ENCODE peak calls at places on chromosomes 13 and 19, in seven cellular contexts. D is brain microvascular endothelial cell, A is left ventricle myocardium inferior, H is AG09319, S is heart right ventricle, I is MCF 10A, Q is endothelial cell. C is an unnamed sample.
A peak's percentile ranks its signal among the peaks of the same experiment; 100 is the strongest.

GRCh38 chr13:100443278-100443997 is 145.2 kb downstream of the GGACT start:
- DNase-seq in D (no peak), A (no peak), H (no peak), S (no peak), I (no peak), Q (no peak), C (no peak)

GRCh38 chr19:20313894-20314293 is 146.9 kb downstream of the ZNF486 start:
- DNase-seq in D (no peak), A (no peak), H (no peak), S (no peak), I (no peak), Q (no peak), C (no peak)

GRCh38 chr13:78593652-78594494 is 9.5 kb downstream of the POU4F1 start:
- DNase-seq in D (no peak), A (no peak), H (no peak), S (no peak), I (no peak), Q (no peak), C (no peak)

GRCh38 chr19:39307822-39308530 is 11.8 kb downstream of the IFNL1 start:
- DNase-seq in D (no peak), A (no peak), H (no peak), S (no peak), I (no peak), Q (peak; percentile 33), C (no peak)

GRCh38 chr13:93502071-93502470 is 275.5 kb downstream of the GPC6 start:
- DNase-seq in D (no peak), A (no peak), H (no peak), S (no peak), I (no peak), Q (no peak), C (no peak)

GRCh38 chr19:46764817-46765291 is 18.6 kb upstream of the STRN4 start:
- DNase-seq in D (no peak), A (no peak), H (no peak), S (no peak), I (no peak), Q (no peak), C (no peak)

GRCh38 chr19:2550431-2551171 is 74.7 kb downstream of the GADD45B start:
- DNase-seq in D (no peak), A (peak; percentile 62), H (no peak), S (peak; percentile 40), I (no peak), Q (no peak), C (no peak)

GRCh38 chr13:20360041-20360491 is 127.9 kb upstream of the GJB6 start:
- DNase-seq in D (peak; percentile 23), A (no peak), H (no peak), S (no peak), I (peak; percentile 63), Q (no peak), C (peak; percentile 76)

GRCh38 chr19:29666634-29667389 is 1.6 kb downstream of the PLEKHF1 start:
- DNase-seq in D (peak; percentile 54), A (peak; percentile 79), H (no peak), S (peak; percentile 83), I (no peak), Q (peak; percentile 56), C (peak; percentile 76)

GRCh38 chr19:47707135-47707925 is 5.9 kb upstream of the EHD2 start:
- DNase-seq in D (peak; percentile 66), A (peak; percentile 66), H (no peak), S (peak; percentile 58), I (peak; percentile 88), Q (peak; percentile 81), C (peak; percentile 82)

GRCh38 chr19:57302020-57302465 is 18.2 kb upstream of the ZNF543 start:
- DNase-seq in D (peak; percentile 93), A (no peak), H (peak; percentile 86), S (no peak), I (peak; percentile 98), Q (no peak), C (peak; percentile 97)

GRCh38 chr13:113562866-113563265 is 21.7 kb upstream of the TFDP1 start:
- DNase-seq in D (no peak), A (no peak), H (no peak), S (no peak), I (no peak), Q (no peak), C (no peak)

GRCh38 chr19:19651076-19651475 is 7.6 kb upstream of the GMIP start:
- DNase-seq in D (no peak), A (peak; percentile 59), H (no peak), S (peak; percentile 64), I (no peak), Q (no peak), C (no peak)

GRCh38 chr13:109271991-109272454 is 514.4 kb downstream of the IRS2 start:
- DNase-seq in D (peak; percentile 30), A (no peak), H (no peak), S (no peak), I (peak; percentile 89), Q (no peak), C (peak; percentile 70)

DNA sequence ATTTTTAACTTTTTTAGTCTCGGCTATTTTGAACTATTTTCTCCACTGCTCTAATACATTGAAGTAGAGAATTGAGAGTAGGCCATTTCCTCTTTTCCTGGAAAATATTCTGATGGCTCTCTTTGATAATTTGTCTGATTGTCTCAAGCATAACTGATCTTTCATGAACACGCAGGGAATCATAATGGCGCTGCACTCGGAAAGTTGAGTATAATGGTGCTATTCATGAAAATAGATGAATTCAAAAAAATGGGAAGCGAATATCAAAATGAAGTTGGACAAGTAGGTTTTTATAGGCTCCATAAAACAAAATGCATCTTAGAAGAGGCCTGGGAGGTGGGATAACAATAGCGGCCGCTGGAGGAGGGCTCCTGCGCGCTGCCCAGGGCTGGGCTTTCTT is 29.0 kb downstream of the COL4A2 start:
- DNase-seq in D (no peak), A (no peak), H (no peak), S (no peak), I (no peak), Q (no peak), C (no peak)
- TF ChIP-seq CTCF in D (no peak), A (no peak), H (no peak), S (no peak), I (no peak), Q (no peak), C (no peak)

GRCh38 chr19:16001481-16002312 is 52.9 kb downstream of the OR10H4 start:
- DNase-seq in D (peak; percentile 54), A (no peak), H (peak; percentile 35), S (no peak), I (peak; percentile 55), Q (no peak), C (peak; percentile 72)

GRCh38 chr19:16005925-16006324 is 57.1 kb downstream of the OR10H4 start:
- DNase-seq in D (no peak), A (no peak), H (no peak), S (no peak), I (no peak), Q (no peak), C (no peak)

GRCh38 chr19:16002380-16002779 is 53.6 kb downstream of the OR10H4 start:
- DNase-seq in D (no peak), A (no peak), H (no peak), S (no peak), I (no peak), Q (no peak), C (peak; percentile 8)

GRCh38 chr19:16000024-16000687 is 51.3 kb downstream of the OR10H4 start:
- DNase-seq in D (no peak), A (no peak), H (no peak), S (no peak), I (no peak), Q (no peak), C (no peak)

GRCh38 chr19:16002985-16003384 is 54.2 kb downstream of the OR10H4 start:
- DNase-seq in D (no peak), A (no peak), H (no peak), S (no peak), I (no peak), Q (no peak), C (no peak)
- TF ChIP-seq CTCF in D (no peak), A (no peak), H (no peak), S (no peak), I (no peak), Q (no peak), C (no peak)

DNA sequence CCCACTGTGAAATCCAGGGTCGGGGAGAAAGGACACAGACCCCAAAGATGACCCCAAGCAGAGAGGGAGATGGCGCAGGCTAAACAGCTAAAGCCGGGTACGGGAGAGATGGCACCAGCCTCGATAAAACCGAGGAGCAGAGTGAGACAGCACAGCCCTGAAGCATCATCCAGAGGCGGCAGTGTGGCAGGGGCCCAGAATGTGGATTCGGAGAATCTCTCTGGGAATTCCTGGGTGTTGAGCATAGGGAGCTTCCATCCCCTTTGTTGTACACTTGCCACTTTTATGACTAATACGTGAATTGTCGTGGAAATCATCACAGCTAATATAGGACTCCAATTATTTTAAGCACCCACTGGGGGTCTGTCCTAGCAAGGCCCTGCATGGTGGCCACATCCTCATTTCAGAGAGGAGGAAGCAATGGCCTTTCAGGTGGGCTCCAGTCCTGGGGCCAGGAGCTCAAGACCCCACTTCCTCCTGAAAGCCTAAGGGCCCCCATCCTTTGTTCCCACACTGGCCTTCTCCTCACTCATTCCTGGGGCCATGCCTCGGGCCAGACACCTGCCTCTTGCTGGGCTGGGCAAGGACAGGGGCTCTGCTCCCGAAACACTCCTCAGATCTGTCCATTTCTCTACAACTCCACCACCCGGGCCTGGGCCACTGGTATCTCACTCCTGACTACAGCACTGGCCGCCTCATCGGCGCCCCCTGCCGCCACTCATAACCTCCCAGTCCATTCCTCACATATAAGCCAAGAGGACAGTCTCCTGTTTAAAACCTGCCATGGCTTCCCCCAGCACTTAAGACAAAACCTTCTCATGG is 29.3 kb upstream of the ATP1A3 start:
- DNase-seq in D (peak; percentile 15), A (no peak), H (no peak), S (no peak), I (peak; percentile 35), Q (peak; percentile 55), C (peak; percentile 11)
- TF ChIP-seq CTCF in D (peak; percentile 65), A (no peak), H (peak; percentile 33), S (peak; percentile 38), I (peak; percentile 31), Q (peak; percentile 51), C (peak; percentile 45)

GRCh38 chr19:10565567-10566407 is at the start of gene KRI1:
- DNase-seq in D (peak; percentile 96), A (peak; percentile 99), H (peak; percentile 95), S (peak; percentile 98), I (peak; percentile 98), Q (peak; percentile 98), C (peak; percentile 95)
- TF ChIP-seq CTCF in D (no peak), A (peak; percentile 52), H (no peak), S (peak; percentile 30), I (no peak), Q (peak; percentile 52), C (no peak)

GRCh38 chr13:39835253-39835652 is 179.8 kb downstream of the COG6 start:
- DNase-seq in D (peak; percentile 48), A (no peak), H (no peak), S (no peak), I (peak; percentile 4), Q (no peak), C (no peak)
- TF ChIP-seq CTCF in D (no peak), A (no peak), H (no peak), S (no peak), I (no peak), Q (no peak), C (no peak)

C was measured in fibroblast of mammary gland.